ENCODE peak calls at places on chromosome 20, in four cellular contexts. One of them, this sample, is unnamed.

GRCh38 chr20:24773751-24774201 is 175.3 kb upstream of the CST7 start:
- DNase-seq in hepatocyte: peak
- DNase-seq in GM23338: no peak
- DNase-seq in OCI-LY7: no peak
- DNase-seq in this sample: no peak

GRCh38 chr20:36862857-36863668 is 12.9 kb upstream of the TLDC2 start:
- DNase-seq in hepatocyte: peak
- DNase-seq in OCI-LY7: no peak
- DNase-seq in GM23338: peak
- DNase-seq in this sample: no peak

GRCh38 chr20:33630507-33630906 is 31.6 kb upstream of the C20orf144 start:
- DNase-seq in hepatocyte: no peak
- DNase-seq in GM23338: no peak
- DNase-seq in OCI-LY7: no peak
- DNase-seq in this sample: no peak

GRCh38 chr20:4449977-4450715 is 271.6 kb upstream of the PRND start:
- DNase-seq in GM23338: peak
- DNase-seq in hepatocyte: peak
- DNase-seq in OCI-LY7: no peak
- DNase-seq in this sample: peak

GRCh38 chr20:25081065-25081729 is 744 bp downstream of the VSX1 start:
- DNase-seq in hepatocyte: peak
- DNase-seq in GM23338: peak
- DNase-seq in OCI-LY7: no peak
- DNase-seq in this sample: no peak

GRCh38 chr20:63709149-63709527 is 1.3 kb downstream of the ZGPAT start:
- DNase-seq in OCI-LY7: no peak
- DNase-seq in GM23338: no peak
- DNase-seq in hepatocyte: peak
- DNase-seq in this sample: no peak

GRCh38 chr20:64142546-64142945 is 21.7 kb upstream of the MYT1 start:
- DNase-seq in hepatocyte: no peak
- DNase-seq in OCI-LY7: no peak
- DNase-seq in GM23338: no peak
- DNase-seq in this sample: no peak

GRCh38 chr20:36541227-36542018 is at the start of gene MYL9:
- DNase-seq in OCI-LY7: no peak
- DNase-seq in GM23338: peak
- DNase-seq in hepatocyte: peak
- DNase-seq in this sample: no peak

GRCh38 chr20:21017381-21018085 is 88.6 kb downstream of the LINC00237 start:
- DNase-seq in OCI-LY7: no peak
- DNase-seq in GM23338: no peak
- DNase-seq in hepatocyte: peak
- DNase-seq in this sample: no peak

GRCh38 chr20:61306935-61307475 is 54.9 kb downstream of the CDH4 start:
- DNase-seq in hepatocyte: no peak
- DNase-seq in OCI-LY7: no peak
- DNase-seq in GM23338: peak
- DNase-seq in this sample: no peak

GRCh38 chr20:17969276-17969883 is 562 bp downstream of the MGME1 start:
- DNase-seq in GM23338: peak
- DNase-seq in OCI-LY7: peak
- DNase-seq in hepatocyte: peak
- DNase-seq in this sample: no peak

GRCh38 chr20:3786126-3786484 is 435 bp downstream of the CENPB start:
- DNase-seq in hepatocyte: peak
- DNase-seq in GM23338: peak
- DNase-seq in OCI-LY7: no peak
- DNase-seq in this sample: no peak

GRCh38 chr20:61659652-61660346 is 405.9 kb downstream of the TAF4 start:
- DNase-seq in GM23338: no peak
- DNase-seq in OCI-LY7: no peak
- DNase-seq in hepatocyte: no peak
- DNase-seq in this sample: no peak

GRCh38 chr20:29079769-29080690 is 2177.4 kb upstream of the DEFB115 start:
- DNase-seq in OCI-LY7: no peak
- DNase-seq in hepatocyte: no peak
- DNase-seq in GM23338: no peak
- DNase-seq in this sample: no peak

GRCh38 chr20:48832423-48832735 is 4.6 kb upstream of the PREX1 start:
- DNase-seq in OCI-LY7: no peak
- DNase-seq in GM23338: no peak
- DNase-seq in hepatocyte: no peak
- DNase-seq in this sample: no peak

GRCh38 chr20:33697129-33697528 is 10.9 kb upstream of the E2F1 start:
- DNase-seq in hepatocyte: no peak
- DNase-seq in OCI-LY7: no peak
- DNase-seq in GM23338: no peak
- DNase-seq in this sample: no peak

GRCh38 chr20:51128198-51128597 is 105.3 kb upstream of the KCNG1 start:
- DNase-seq in GM23338: no peak
- DNase-seq in OCI-LY7: peak
- DNase-seq in hepatocyte: no peak
- DNase-seq in this sample: no peak

GRCh38 chr20:63381781-63382431 is 20.8 kb upstream of the CHRNA4 start:
- DNase-seq in GM23338: peak
- DNase-seq in hepatocyte: peak
- DNase-seq in OCI-LY7: no peak
- DNase-seq in this sample: no peak

DNA sequence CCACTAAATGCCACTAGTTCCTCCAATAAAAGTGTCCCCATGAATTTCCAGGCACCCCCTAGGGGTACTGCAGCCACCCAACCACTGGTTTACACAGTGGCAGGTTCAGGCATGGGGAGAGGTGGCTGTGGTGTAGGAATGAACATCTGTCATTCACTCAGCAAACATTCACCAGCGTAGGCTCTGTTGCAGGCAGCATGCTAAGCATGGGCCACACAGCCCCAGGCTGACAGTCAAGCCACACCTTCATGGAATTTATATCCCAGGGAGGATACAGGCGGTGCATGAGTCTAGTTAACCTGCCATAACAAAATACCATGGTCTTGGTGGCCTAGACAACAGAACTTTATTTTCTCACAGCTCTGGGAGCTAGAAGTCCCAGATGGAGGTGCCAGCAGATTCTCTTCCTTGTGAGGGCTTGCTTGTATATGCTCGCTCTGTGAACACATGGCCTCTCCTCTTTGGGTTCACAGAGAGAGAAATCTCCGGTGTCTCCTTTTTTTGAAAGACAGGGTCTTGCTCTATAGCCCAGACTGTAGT is 135.7 kb downstream of the EYA2 start:
- DNase-seq in OCI-LY7: no peak
- DNase-seq in hepatocyte: no peak
- DNase-seq in GM23338: no peak
- DNase-seq in this sample: no peak
- TF ChIP-seq EZH2phosphoT487 in OCI-LY7: no peak
- TF ChIP-seq EZH2phosphoT487 in hepatocyte: no peak
- TF ChIP-seq EZH2phosphoT487 in GM23338: no peak
- TF ChIP-seq EZH2phosphoT487 in this sample: no peak

GRCh38 chr20:57374931-57375651 is 16.1 kb upstream of the RBM38 start:
- DNase-seq in OCI-LY7: peak
- DNase-seq in hepatocyte: no peak
- DNase-seq in GM23338: no peak
- DNase-seq in this sample: no peak
- TF ChIP-seq EZH2phosphoT487 in OCI-LY7: no peak
- TF ChIP-seq EZH2phosphoT487 in hepatocyte: no peak
- TF ChIP-seq EZH2phosphoT487 in GM23338: no peak
- TF ChIP-seq EZH2phosphoT487 in this sample: no peak

GRCh38 chr20:10061641-10062040 is 26.9 kb downstream of the ANKEF1 start:
- DNase-seq in hepatocyte: no peak
- DNase-seq in GM23338: no peak
- DNase-seq in OCI-LY7: peak
- DNase-seq in this sample: no peak

GRCh38 chr20:10064611-10065010 is 29.8 kb downstream of the ANKEF1 start:
- DNase-seq in GM23338: no peak
- DNase-seq in hepatocyte: no peak
- DNase-seq in OCI-LY7: no peak
- DNase-seq in this sample: no peak

GRCh38 chr20:10065154-10065833 is 30.5 kb downstream of the ANKEF1 start:
- DNase-seq in hepatocyte: no peak
- DNase-seq in OCI-LY7: no peak
- DNase-seq in GM23338: no peak
- DNase-seq in this sample: no peak

GRCh38 chr20:10060223-10060622 is 25.4 kb downstream of the ANKEF1 start:
- DNase-seq in GM23338: peak
- DNase-seq in hepatocyte: no peak
- DNase-seq in OCI-LY7: peak
- DNase-seq in this sample: no peak

GRCh38 chr20:10063482-10063881 is 28.7 kb downstream of the ANKEF1 start:
- DNase-seq in GM23338: no peak
- DNase-seq in hepatocyte: no peak
- DNase-seq in OCI-LY7: no peak
- DNase-seq in this sample: no peak
- TF ChIP-seq EZH2phosphoT487 in GM23338: no peak
- TF ChIP-seq EZH2phosphoT487 in hepatocyte: no peak
- TF ChIP-seq EZH2phosphoT487 in OCI-LY7: no peak
- TF ChIP-seq EZH2phosphoT487 in this sample: no peak

GRCh38 chr20:37915800-37916570 is 13.1 kb downstream of the VSTM2L start:
- DNase-seq in GM23338: peak
- DNase-seq in hepatocyte: no peak
- DNase-seq in OCI-LY7: no peak
- DNase-seq in this sample: no peak

GRCh38 chr20:37919389-37920040 is 16.6 kb downstream of the VSTM2L start:
- DNase-seq in GM23338: no peak
- DNase-seq in OCI-LY7: no peak
- DNase-seq in hepatocyte: no peak
- DNase-seq in this sample: no peak

GRCh38 chr20:37915434-37915787 is 12.5 kb downstream of the VSTM2L start:
- DNase-seq in GM23338: peak
- DNase-seq in hepatocyte: no peak
- DNase-seq in OCI-LY7: no peak
- DNase-seq in this sample: no peak

GRCh38 chr20:37918035-37918434 is 15.1 kb downstream of the VSTM2L start:
- DNase-seq in GM23338: no peak
- DNase-seq in OCI-LY7: no peak
- DNase-seq in hepatocyte: no peak
- DNase-seq in this sample: no peak

DNA sequence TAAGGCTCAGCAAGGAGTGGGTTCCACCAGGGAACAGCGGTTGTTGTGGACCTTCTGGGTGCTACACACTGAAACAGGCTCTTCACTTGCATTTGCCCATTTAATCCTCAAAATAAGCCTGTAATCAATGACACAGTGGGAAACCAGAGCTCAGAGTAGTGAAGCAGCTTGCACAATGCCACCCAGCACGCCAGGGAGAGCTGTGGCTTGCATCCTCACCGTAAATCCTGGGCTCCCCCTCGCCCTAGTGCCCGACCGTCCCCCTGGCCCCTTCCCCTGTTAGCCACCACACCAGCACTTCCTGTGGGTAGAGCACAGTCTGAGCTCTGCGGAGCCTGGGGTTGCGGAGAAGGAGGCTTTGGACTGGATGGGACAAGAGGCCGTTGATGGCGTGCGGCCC is 14.5 kb downstream of the VSTM2L start:
- DNase-seq in GM23338: no peak
- DNase-seq in OCI-LY7: no peak
- DNase-seq in hepatocyte: no peak
- DNase-seq in this sample: no peak
- TF ChIP-seq EZH2phosphoT487 in GM23338: no peak
- TF ChIP-seq EZH2phosphoT487 in OCI-LY7: no peak
- TF ChIP-seq EZH2phosphoT487 in hepatocyte: no peak
- TF ChIP-seq EZH2phosphoT487 in this sample: no peak

GRCh38 chr20:59015812-59016711 is 3.2 kb upstream of the TUBB1 start:
- DNase-seq in hepatocyte: no peak
- DNase-seq in GM23338: no peak
- DNase-seq in OCI-LY7: no peak
- DNase-seq in this sample: no peak
- TF ChIP-seq EZH2phosphoT487 in hepatocyte: no peak
- TF ChIP-seq EZH2phosphoT487 in GM23338: no peak
- TF ChIP-seq EZH2phosphoT487 in OCI-LY7: no peak
- TF ChIP-seq EZH2phosphoT487 in this sample: no peak

GRCh38 chr20:19834287-19834686 is 76.2 kb downstream of the RIN2 start:
- DNase-seq in OCI-LY7: no peak
- DNase-seq in hepatocyte: no peak
- DNase-seq in GM23338: no peak
- DNase-seq in this sample: no peak
- TF ChIP-seq EZH2phosphoT487 in OCI-LY7: no peak
- TF ChIP-seq EZH2phosphoT487 in hepatocyte: no peak
- TF ChIP-seq EZH2phosphoT487 in GM23338: no peak
- TF ChIP-seq EZH2phosphoT487 in this sample: no peak

DNA sequence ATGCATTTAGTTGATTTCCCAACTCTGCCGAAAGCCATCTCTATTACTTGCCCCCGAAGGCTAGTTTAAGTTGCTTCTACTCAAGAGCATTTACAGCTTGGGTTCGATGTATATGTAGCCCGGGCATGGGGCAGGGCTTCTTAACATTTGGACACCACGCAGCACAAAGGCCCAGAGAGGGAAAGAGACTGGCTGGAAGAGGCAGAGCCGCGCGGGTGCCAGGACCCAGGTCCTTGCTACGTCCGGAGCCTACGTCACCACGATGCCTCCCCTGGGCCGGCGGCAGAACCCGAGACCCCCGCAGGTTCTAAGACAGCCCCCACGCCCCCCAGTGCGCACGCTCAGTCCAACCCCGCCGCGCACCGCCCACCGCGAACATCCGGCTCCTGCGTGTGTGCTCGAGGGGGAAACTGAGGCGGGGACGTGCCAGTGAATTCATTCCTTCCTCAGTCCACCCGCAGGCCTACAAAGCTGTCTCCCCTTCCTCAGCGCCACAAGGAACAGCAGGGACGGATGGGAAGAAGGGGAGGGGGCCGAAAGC is 367 bp upstream of the PCIF1 start:
- DNase-seq in GM23338: peak
- DNase-seq in hepatocyte: peak
- DNase-seq in OCI-LY7: peak
- DNase-seq in this sample: peak
- TF ChIP-seq EZH2phosphoT487 in GM23338: no peak
- TF ChIP-seq EZH2phosphoT487 in hepatocyte: no peak
- TF ChIP-seq EZH2phosphoT487 in OCI-LY7: no peak
- TF ChIP-seq EZH2phosphoT487 in this sample: no peak

DNA sequence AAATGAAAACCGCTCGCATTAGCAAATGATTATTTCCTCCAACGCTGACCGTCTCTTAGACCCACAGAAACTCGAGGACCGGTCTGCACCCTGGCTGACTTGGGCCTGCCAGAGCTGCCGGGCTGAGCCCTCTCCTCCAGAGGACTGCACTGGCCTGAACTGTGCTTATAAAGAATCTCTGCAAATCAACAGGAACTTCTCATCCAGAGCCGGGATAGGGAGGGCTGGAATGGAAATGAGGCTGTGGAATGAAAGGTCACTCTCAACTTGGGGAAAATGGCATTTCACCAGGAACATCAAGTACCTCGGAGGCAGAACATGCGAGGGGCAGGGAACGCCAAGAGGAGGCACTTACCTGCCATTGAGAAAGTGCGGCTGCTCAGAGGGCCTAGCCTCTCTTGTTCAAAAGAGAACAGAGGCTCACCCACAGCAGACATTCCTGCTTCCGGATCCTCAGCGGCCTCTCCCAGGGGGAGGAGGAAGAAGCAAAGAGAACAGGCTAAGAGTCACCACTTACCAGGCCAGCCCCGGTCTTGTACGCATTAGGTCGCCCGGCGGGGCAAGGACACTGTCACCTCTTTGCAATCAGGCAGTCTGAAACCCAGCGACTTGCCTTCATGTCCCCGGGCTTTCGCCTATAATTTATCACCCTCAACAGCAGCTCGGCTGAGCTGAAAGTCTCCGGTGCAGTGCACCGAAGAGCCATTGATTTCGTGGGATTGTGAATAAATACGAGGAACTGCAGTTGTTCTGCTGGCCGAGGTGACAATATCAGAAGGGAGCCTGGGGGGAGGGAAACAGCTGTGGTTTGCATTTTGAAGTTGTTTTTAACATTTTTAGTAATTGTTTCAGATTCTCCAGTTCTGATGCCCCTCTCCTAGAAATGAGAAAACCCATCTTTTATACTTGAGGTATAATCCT is 37.6 kb downstream of the ZMYND8 start:
- DNase-seq in OCI-LY7: no peak
- DNase-seq in GM23338: peak
- DNase-seq in hepatocyte: peak
- DNase-seq in this sample: no peak
- TF ChIP-seq EZH2phosphoT487 in OCI-LY7: no peak
- TF ChIP-seq EZH2phosphoT487 in GM23338: no peak
- TF ChIP-seq EZH2phosphoT487 in hepatocyte: no peak
- TF ChIP-seq EZH2phosphoT487 in this sample: no peak

This sample was measured in HCT116.